ENCODE peak calls at places on chromosomes 2 and 18, in nine cellular contexts. L, A, W, E, P, T, Q, X and K are unnamed samples.

GRCh38 chr18:76679259-76679658 is 143.1 kb upstream of the ZNF236 start:
- DNase-seq in L (no peak), W (no peak), A (no peak), X (no peak), E (no peak), T (peak; percentile 29), Q (no peak), P (no peak), K (peak; percentile 64)

GRCh38 chr2:80854831-80855230 is 550.3 kb upstream of the LRRTM1 start:
- DNase-seq in X (no peak), A (no peak), Q (no peak), P (no peak), W (no peak), L (no peak), T (no peak), E (no peak), K (no peak)

GRCh38 chr18:50986360-50987087 is 18.7 kb downstream of the ELAC1 start:
- DNase-seq in P (peak; percentile 65), X (no peak), A (no peak), E (no peak), L (no peak), T (no peak), Q (no peak), W (no peak), K (no peak)

GRCh38 chr2:46430992-46431391 is 48.4 kb upstream of the TMEM247 start:
- DNase-seq in P (no peak), X (no peak), W (no peak), A (no peak), Q (no peak), T (no peak), L (no peak), E (no peak), K (no peak)

GRCh38 chr2:46489430-46489829 is 10.1 kb downstream of the TMEM247 start:
- DNase-seq in A (no peak), X (no peak), Q (no peak), T (no peak), E (peak; percentile 58), W (no peak), L (no peak), P (no peak), K (peak; percentile 50)

GRCh38 chr18:78246041-78246440 is 733.6 kb upstream of the SALL3 start:
- DNase-seq in P (no peak), L (no peak), A (no peak), X (no peak), W (no peak), E (no peak), Q (no peak), T (no peak), K (no peak)

GRCh38 chr18:74731097-74731496 is 133.4 kb downstream of the ZNF407 start:
- DNase-seq in Q (no peak), T (no peak), A (no peak), W (no peak), L (no peak), P (peak; percentile 86), E (no peak), X (no peak), K (no peak)

GRCh38 chr2:176134978-176135575 is 5.6 kb downstream of the HOXD8 start:
- DNase-seq in E (no peak), W (peak; percentile 64), A (no peak), L (no peak), X (no peak), T (no peak), Q (no peak), P (no peak), K (no peak)

GRCh38 chr2:196407675-196408265 is 231.7 kb upstream of the CCDC150 start:
- DNase-seq in P (no peak), A (no peak), Q (no peak), T (no peak), E (no peak), W (no peak), L (no peak), X (no peak), K (no peak)

GRCh38 chr2:38394903-38395341 is 17.8 kb upstream of the ATL2 start:
- DNase-seq in E (no peak), W (no peak), X (no peak), A (no peak), T (no peak), P (no peak), Q (no peak), L (no peak), K (no peak)

GRCh38 chr2:222477962-222478608 is 53.7 kb downstream of the SGPP2 start:
- DNase-seq in E (no peak), A (no peak), T (no peak), X (no peak), W (no peak), L (no peak), P (no peak), Q (no peak), K (no peak)

GRCh38 chr2:44169155-44169898 is 652 bp downstream of the PPM1B start:
- DNase-seq in L (no peak), E (no peak), X (no peak), P (peak; percentile 37), W (no peak), Q (peak; percentile 49), T (peak; percentile 74), A (peak; percentile 29), K (peak; percentile 88)
- TF ChIP-seq POLR2A in L (no peak), E (no peak), X (no peak), P (no peak), W (no peak), Q (no peak), T (peak; percentile 29), A (no peak), K (no peak)

GRCh38 chr2:202376460-202377307 is 557 bp downstream of the BMPR2 start:
- DNase-seq in E (peak; percentile 58), P (peak; percentile 41), W (peak; percentile 62), A (no peak), X (no peak), T (peak; percentile 76), L (peak; percentile 40), Q (peak; percentile 63), K (no peak)

GRCh38 chr2:202378001-202378400 is 1.9 kb downstream of the BMPR2 start:
- DNase-seq in T (no peak), P (no peak), A (no peak), Q (no peak), X (no peak), E (no peak), L (no peak), W (no peak), K (no peak)

GRCh38 chr2:202375006-202375610 is 1.0 kb upstream of the BMPR2 start:
- DNase-seq in T (peak; percentile 62), X (peak; percentile 85), P (peak; percentile 78), L (peak; percentile 47), A (no peak), Q (peak; percentile 73), W (peak; percentile 76), E (peak; percentile 84), K (peak; percentile 88)

GRCh38 chr2:202377308-202377736 is 1.2 kb downstream of the BMPR2 start:
- DNase-seq in Q (peak; percentile 71), E (peak; percentile 46), T (peak; percentile 67), W (peak; percentile 51), X (no peak), L (peak; percentile 41), A (no peak), P (peak; percentile 30), K (peak; percentile 83)

DNA sequence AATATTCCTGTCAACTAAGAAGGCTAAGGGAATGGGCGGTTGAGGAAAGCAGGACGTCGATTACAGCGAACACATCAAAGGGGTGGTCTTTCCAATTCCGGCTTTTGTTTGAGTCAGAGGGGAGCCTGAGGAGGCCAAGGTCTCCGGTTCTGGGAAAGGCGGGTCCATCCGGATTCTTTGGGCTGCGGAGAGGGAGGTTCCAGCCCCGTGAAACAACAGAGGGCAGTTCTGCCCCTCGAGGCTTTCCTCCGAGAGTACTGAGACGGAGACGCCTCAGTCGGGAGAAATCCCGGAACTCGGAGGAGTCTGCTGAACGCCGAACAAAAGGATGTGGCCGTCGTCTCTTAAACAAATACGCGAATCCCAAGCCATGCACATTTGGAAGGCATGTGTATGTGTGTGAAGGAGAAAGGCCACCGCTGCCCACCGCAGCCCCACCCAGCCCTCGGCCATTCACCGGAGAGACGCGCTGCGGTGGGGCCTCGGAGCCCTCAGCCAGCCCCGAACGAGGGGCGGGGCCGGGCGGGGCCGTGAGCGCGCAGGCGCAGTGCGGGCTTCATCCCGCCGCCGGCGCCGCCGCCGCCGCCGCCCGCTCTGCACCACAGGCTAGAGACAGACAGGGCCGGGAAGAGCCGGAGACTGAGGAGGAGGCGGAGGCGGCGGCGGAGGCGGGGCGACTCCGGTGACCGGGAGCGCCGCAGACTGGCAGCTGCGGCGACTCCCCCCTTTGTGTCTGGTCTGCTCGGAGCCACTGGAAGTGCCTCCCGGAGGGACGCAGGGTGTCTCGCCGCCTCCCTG is at the start of gene BMPR2:
- DNase-seq in E (peak; percentile 91), A (peak; percentile 39), L (peak; percentile 88), W (peak; percentile 90), P (peak; percentile 81), Q (peak; percentile 93), X (peak; percentile 86), T (peak; percentile 94), K (peak; percentile 82)
- TF ChIP-seq POLR2A in E (no peak), A (peak; percentile 86), L (peak; percentile 86), W (peak; percentile 88), P (peak; percentile 94), Q (peak; percentile 83), X (peak; percentile 70), T (peak; percentile 75), K (no peak)

GRCh38 chr18:26655010-26655613 is 106.8 kb upstream of the KCTD1 start:
- DNase-seq in L (no peak), A (no peak), X (no peak), E (no peak), Q (no peak), T (no peak), P (no peak), W (no peak), K (no peak)

GRCh38 chr18:26656401-26656943 is 108.1 kb upstream of the KCTD1 start:
- DNase-seq in E (no peak), W (peak; percentile 42), T (no peak), L (no peak), A (no peak), Q (peak; percentile 16), X (no peak), P (no peak), K (no peak)

GRCh38 chr18:26655614-26656400 is 107.5 kb upstream of the KCTD1 start:
- DNase-seq in T (peak; percentile 60), P (peak; percentile 11), W (peak; percentile 70), L (peak; percentile 60), X (no peak), A (peak; percentile 31), Q (peak; percentile 71), E (peak; percentile 53), K (peak; percentile 23)

GRCh38 chr18:26657618-26658581 is 109.5 kb upstream of the KCTD1 start:
- DNase-seq in X (no peak), A (no peak), P (no peak), T (no peak), E (no peak), W (no peak), L (no peak), Q (no peak), K (no peak)

GRCh38 chr18:26656944-26657536 is 108.7 kb upstream of the KCTD1 start:
- DNase-seq in Q (peak; percentile 86), T (peak; percentile 72), L (peak; percentile 68), E (peak; percentile 83), P (peak; percentile 36), W (peak; percentile 84), A (peak; percentile 35), X (peak; percentile 85), K (peak; percentile 91)
- TF ChIP-seq POLR2A in Q (peak; percentile 77), T (no peak), L (peak; percentile 68), E (no peak), P (no peak), W (no peak), A (peak; percentile 35), X (no peak), K (no peak)

DNA sequence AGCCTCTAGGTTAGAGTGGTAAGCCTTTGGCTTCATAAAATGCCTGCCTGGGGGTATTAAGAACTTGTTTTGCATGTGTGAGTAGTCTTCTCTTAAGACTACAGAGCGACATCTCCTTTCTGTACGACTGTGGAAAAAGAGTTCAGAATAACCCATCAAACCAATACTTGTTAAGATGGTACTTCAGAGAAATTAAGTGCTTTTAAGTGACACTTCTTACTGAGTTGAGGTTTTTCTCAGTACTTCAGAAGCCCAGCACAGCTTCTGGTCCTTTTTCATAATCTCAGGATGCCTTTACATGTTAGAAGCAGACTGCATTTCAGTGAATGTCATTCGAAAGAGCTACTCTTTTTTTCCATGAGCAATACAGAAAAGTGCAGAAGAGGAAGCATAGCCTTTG is 10.8 kb downstream of the XRCC5 start:
- DNase-seq in A (no peak), T (no peak), X (no peak), E (no peak), P (no peak), Q (no peak), W (no peak), L (no peak), K (no peak)
- TF ChIP-seq POLR2A in A (no peak), T (no peak), X (no peak), E (no peak), P (no peak), Q (no peak), W (no peak), L (no peak), K (no peak)